ENCODE peak calls at places on chromosomes 5 and 9, in six cellular contexts. G is small intestine, T is lung, C is psoas muscle, J is stomach, W is tibial artery. V is an unnamed sample.

GRCh38 chr9:95750725-95751644 is 124.5 kb upstream of the ERCC6L2 start:
- DNase-seq in J (no peak), G (peak; percentile 38), C (no peak), T (no peak), W (no peak), V (no peak)

GRCh38 chr5:98364549-98364948 is 408.9 kb upstream of the RGMB start:
- DNase-seq in C (no peak), G (no peak), T (no peak), W (no peak), J (no peak), V (no peak)

GRCh38 chr9:136618578-136619547 is 43.9 kb upstream of the EGFL7 start:
- DNase-seq in G (peak; percentile 44), C (no peak), J (no peak), T (no peak), W (peak; percentile 41), V (no peak)

GRCh38 chr5:55816342-55816741 is 34.8 kb upstream of the IL31RA start:
- DNase-seq in J (no peak), C (no peak), T (no peak), W (no peak), G (no peak), V (no peak)

GRCh38 chr5:77777281-77777892 is 1.2 kb upstream of the TBCA start:
- DNase-seq in J (no peak), W (no peak), T (no peak), G (peak; percentile 62), C (no peak), V (no peak)

GRCh38 chr9:8468048-8468600 is 668.5 kb upstream of the DMAC1 start:
- DNase-seq in J (no peak), G (no peak), T (no peak), W (no peak), C (no peak), V (no peak)

GRCh38 chr9:90722116-90722515 is 79.5 kb upstream of the DIRAS2 start:
- DNase-seq in W (no peak), G (no peak), T (no peak), J (no peak), C (no peak), V (no peak)

GRCh38 chr9:38359297-38359653 is 33.2 kb upstream of the ALDH1B1 start:
- DNase-seq in W (peak; percentile 1), T (no peak), G (no peak), C (no peak), J (no peak), V (no peak)

GRCh38 chr5:27494845-27495244 is 456.5 kb upstream of the CDH9 start:
- DNase-seq in W (no peak), T (no peak), J (no peak), G (no peak), C (no peak), V (no peak)

GRCh38 chr5:159067201-159067600 is 32.5 kb downstream of the EBF1 start:
- DNase-seq in T (no peak), W (no peak), G (no peak), C (no peak), J (no peak), V (no peak)

GRCh38 chr5:134392301-134392700 is 19.4 kb downstream of the CDKN2AIPNL start:
- DNase-seq in C (no peak), W (no peak), T (no peak), G (no peak), J (no peak), V (no peak)

GRCh38 chr5:72122619-72123018 is 15.3 kb downstream of the MAP1B start:
- DNase-seq in T (no peak), C (no peak), W (no peak), G (no peak), J (no peak), V (no peak)

GRCh38 chr5:73515232-73515631 is 17.0 kb downstream of the BTF3 start:
- DNase-seq in C (no peak), W (no peak), T (peak; percentile 60), G (peak; percentile 43), J (peak; percentile 75), V (no peak)

GRCh38 chr5:138605254-138605972 is 30.2 kb upstream of the HSPA9 start:
- DNase-seq in J (no peak), T (no peak), C (no peak), W (no peak), G (no peak), V (no peak)

GRCh38 chr5:17213938-17214337 is 3.5 kb upstream of the BASP1 start:
- DNase-seq in C (no peak), G (no peak), T (no peak), J (no peak), W (no peak), V (no peak)
- H3K27ac ChIP-seq in C (no peak overlapping the region), G (no peak overlapping the region), T (no peak overlapping the region), J (no peak overlapping the region), W (no peak overlapping the region), V (no peak overlapping the region)

GRCh38 chr9:35710818-35711500 is 21.0 kb downstream of the TLN1 start:
- DNase-seq in J (no peak), G (no peak), W (no peak), C (no peak), T (no peak), V (no peak)
- H3K36me3 ChIP-seq in J (peaks cover 100% of the 10 kb centered on the region), G (peaks cover 63% of the 10 kb centered on the region), W (peaks cover 100% of the 10 kb centered on the region), C (peaks cover 30% of the 10 kb centered on the region), T (peaks cover 41% of the 10 kb centered on the region), V (peaks cover 93% of the 10 kb centered on the region)

GRCh38 chr5:43680286-43680685 is 77.3 kb downstream of the NNT start:
- DNase-seq in T (no peak), W (no peak), C (no peak), G (no peak), J (no peak), V (no peak)
- H3K9me3 ChIP-seq in T (no peaks in the 10 kb centered on the region), W (no peaks in the 10 kb centered on the region), C (no peaks in the 10 kb centered on the region), G (no peaks in the 10 kb centered on the region), J (no peaks in the 10 kb centered on the region), V (no peaks in the 10 kb centered on the region)

GRCh38 chr5:112883192-112883591 is 22.1 kb downstream of the SRP19 start:
- DNase-seq in G (no peak), J (no peak), C (no peak), T (no peak), W (no peak), V (no peak)
- H3K27ac ChIP-seq in G (no peak overlapping the region), J (no peak overlapping the region), C (no peak overlapping the region), T (no peak overlapping the region), W (no peak overlapping the region), V (no peak overlapping the region)